ENCODE peak calls at places on chromosomes 2 and 18, in eight cellular contexts. One of them, this sample, is unnamed.

GRCh38 chr2:169260246-169260645 is 102.1 kb downstream of the LRP2 start:
- DNase-seq in M059J: no peak
- DNase-seq in activated T-cell treated with anti-CD3 and anti-CD28 coated beads for 1 hour: no peak
- DNase-seq in germinal center: no peak
- DNase-seq in HTR-8/SVneo: no peak
- DNase-seq in T-helper 2 cell: no peak
- DNase-seq in CD4-positive, CD25-positive, alpha-beta regulatory T cell: no peak
- DNase-seq in dermis blood vessel endothelial cell: no peak
- DNase-seq in this sample: no peak

GRCh38 chr2:145702305-145702704 is 1182.4 kb upstream of the ZEB2 start:
- DNase-seq in M059J: no peak
- DNase-seq in activated T-cell treated with anti-CD3 and anti-CD28 coated beads for 1 hour: no peak
- DNase-seq in germinal center: no peak
- DNase-seq in HTR-8/SVneo: no peak
- DNase-seq in T-helper 2 cell: no peak
- DNase-seq in CD4-positive, CD25-positive, alpha-beta regulatory T cell: no peak
- DNase-seq in dermis blood vessel endothelial cell: no peak
- DNase-seq in this sample: no peak

GRCh38 chr2:86368181-86368824 is 30.9 kb upstream of the REEP1 start:
- DNase-seq in M059J: peak; percentile 70
- DNase-seq in activated T-cell treated with anti-CD3 and anti-CD28 coated beads for 1 hour: peak; percentile 22
- DNase-seq in germinal center: peak; percentile 84
- DNase-seq in HTR-8/SVneo: peak; percentile 64
- DNase-seq in T-helper 2 cell: no peak
- DNase-seq in CD4-positive, CD25-positive, alpha-beta regulatory T cell: no peak
- DNase-seq in dermis blood vessel endothelial cell: peak; percentile 59
- DNase-seq in this sample: peak; percentile 57

GRCh38 chr2:231865222-231865621 is 61.0 kb downstream of the NPPC start:
- DNase-seq in M059J: no peak
- DNase-seq in activated T-cell treated with anti-CD3 and anti-CD28 coated beads for 1 hour: no peak
- DNase-seq in germinal center: no peak
- DNase-seq in HTR-8/SVneo: no peak
- DNase-seq in T-helper 2 cell: no peak
- DNase-seq in CD4-positive, CD25-positive, alpha-beta regulatory T cell: no peak
- DNase-seq in dermis blood vessel endothelial cell: no peak
- DNase-seq in this sample: no peak

GRCh38 chr2:72515696-72516095 is 310.1 kb downstream of the EXOC6B start:
- DNase-seq in M059J: peak; percentile 24
- DNase-seq in activated T-cell treated with anti-CD3 and anti-CD28 coated beads for 1 hour: no peak
- DNase-seq in germinal center: no peak
- DNase-seq in HTR-8/SVneo: no peak
- DNase-seq in T-helper 2 cell: no peak
- DNase-seq in CD4-positive, CD25-positive, alpha-beta regulatory T cell: no peak
- DNase-seq in dermis blood vessel endothelial cell: no peak
- DNase-seq in this sample: no peak

GRCh38 chr2:121501554-121501953 is 29.1 kb upstream of the RNU4ATAC start:
- DNase-seq in M059J: no peak
- DNase-seq in activated T-cell treated with anti-CD3 and anti-CD28 coated beads for 1 hour: no peak
- DNase-seq in germinal center: no peak
- DNase-seq in HTR-8/SVneo: no peak
- DNase-seq in T-helper 2 cell: no peak
- DNase-seq in CD4-positive, CD25-positive, alpha-beta regulatory T cell: no peak
- DNase-seq in dermis blood vessel endothelial cell: no peak
- DNase-seq in this sample: no peak

GRCh38 chr2:71385008-71385407 is 53.4 kb downstream of the ZNF638 start:
- DNase-seq in M059J: peak; percentile 74
- DNase-seq in activated T-cell treated with anti-CD3 and anti-CD28 coated beads for 1 hour: no peak
- DNase-seq in germinal center: no peak
- DNase-seq in HTR-8/SVneo: peak; percentile 17
- DNase-seq in T-helper 2 cell: no peak
- DNase-seq in CD4-positive, CD25-positive, alpha-beta regulatory T cell: no peak
- DNase-seq in dermis blood vessel endothelial cell: peak; percentile 24
- DNase-seq in this sample: peak; percentile 17

GRCh38 chr2:173354601-173355131 is at the start of gene CDCA7:
- DNase-seq in M059J: peak; percentile 66
- DNase-seq in activated T-cell treated with anti-CD3 and anti-CD28 coated beads for 1 hour: peak; percentile 24
- DNase-seq in germinal center: peak; percentile 85
- DNase-seq in HTR-8/SVneo: peak; percentile 82
- DNase-seq in T-helper 2 cell: peak; percentile 39
- DNase-seq in CD4-positive, CD25-positive, alpha-beta regulatory T cell: peak; percentile 28
- DNase-seq in dermis blood vessel endothelial cell: peak; percentile 73
- DNase-seq in this sample: peak; percentile 80

GRCh38 chr2:54858021-54858681 is 134.7 kb downstream of the EML6 start:
- DNase-seq in M059J: peak; percentile 22
- DNase-seq in activated T-cell treated with anti-CD3 and anti-CD28 coated beads for 1 hour: no peak
- DNase-seq in germinal center: no peak
- DNase-seq in HTR-8/SVneo: no peak
- DNase-seq in T-helper 2 cell: no peak
- DNase-seq in CD4-positive, CD25-positive, alpha-beta regulatory T cell: no peak
- DNase-seq in dermis blood vessel endothelial cell: no peak
- DNase-seq in this sample: no peak

GRCh38 chr2:83104202-83104601 is 1354.9 kb downstream of the SUCLG1 start:
- DNase-seq in M059J: no peak
- DNase-seq in activated T-cell treated with anti-CD3 and anti-CD28 coated beads for 1 hour: no peak
- DNase-seq in germinal center: no peak
- DNase-seq in HTR-8/SVneo: no peak
- DNase-seq in T-helper 2 cell: no peak
- DNase-seq in CD4-positive, CD25-positive, alpha-beta regulatory T cell: no peak
- DNase-seq in dermis blood vessel endothelial cell: no peak
- DNase-seq in this sample: no peak

GRCh38 chr2:95669441-95669994 is 77.7 kb downstream of the TRIM43 start:
- DNase-seq in M059J: no peak
- DNase-seq in activated T-cell treated with anti-CD3 and anti-CD28 coated beads for 1 hour: no peak
- DNase-seq in germinal center: peak; percentile 9
- DNase-seq in HTR-8/SVneo: no peak
- DNase-seq in T-helper 2 cell: no peak
- DNase-seq in CD4-positive, CD25-positive, alpha-beta regulatory T cell: no peak
- DNase-seq in dermis blood vessel endothelial cell: no peak
- DNase-seq in this sample: no peak

GRCh38 chr18:11327656-11328055 is 178.3 kb upstream of the PIEZO2 start:
- DNase-seq in M059J: peak; percentile 90
- DNase-seq in activated T-cell treated with anti-CD3 and anti-CD28 coated beads for 1 hour: no peak
- DNase-seq in germinal center: no peak
- DNase-seq in HTR-8/SVneo: no peak
- DNase-seq in T-helper 2 cell: no peak
- DNase-seq in CD4-positive, CD25-positive, alpha-beta regulatory T cell: no peak
- DNase-seq in dermis blood vessel endothelial cell: no peak
- DNase-seq in this sample: no peak

GRCh38 chr2:221468288-221468687 is 103.8 kb downstream of the EPHA4 start:
- DNase-seq in M059J: no peak
- DNase-seq in activated T-cell treated with anti-CD3 and anti-CD28 coated beads for 1 hour: no peak
- DNase-seq in germinal center: no peak
- DNase-seq in HTR-8/SVneo: no peak
- DNase-seq in T-helper 2 cell: no peak
- DNase-seq in CD4-positive, CD25-positive, alpha-beta regulatory T cell: no peak
- DNase-seq in dermis blood vessel endothelial cell: no peak
- DNase-seq in this sample: peak; percentile 38

GRCh38 chr2:37464064-37464463 is 119.6 kb downstream of the QPCT start:
- DNase-seq in M059J: no peak
- DNase-seq in activated T-cell treated with anti-CD3 and anti-CD28 coated beads for 1 hour: no peak
- DNase-seq in germinal center: no peak
- DNase-seq in HTR-8/SVneo: no peak
- DNase-seq in T-helper 2 cell: no peak
- DNase-seq in CD4-positive, CD25-positive, alpha-beta regulatory T cell: no peak
- DNase-seq in dermis blood vessel endothelial cell: no peak
- DNase-seq in this sample: no peak

GRCh38 chr2:186459009-186459408 is 27.1 kb upstream of the ZC3H15 start:
- DNase-seq in M059J: peak; percentile 24
- DNase-seq in activated T-cell treated with anti-CD3 and anti-CD28 coated beads for 1 hour: no peak
- DNase-seq in germinal center: no peak
- DNase-seq in HTR-8/SVneo: no peak
- DNase-seq in T-helper 2 cell: no peak
- DNase-seq in CD4-positive, CD25-positive, alpha-beta regulatory T cell: no peak
- DNase-seq in dermis blood vessel endothelial cell: peak; percentile 37
- DNase-seq in this sample: peak; percentile 37

GRCh38 chr2:230823264-230823964 is 41.3 kb upstream of the ITM2C start:
- DNase-seq in M059J: peak; percentile 28
- DNase-seq in activated T-cell treated with anti-CD3 and anti-CD28 coated beads for 1 hour: no peak
- DNase-seq in germinal center: no peak
- DNase-seq in HTR-8/SVneo: no peak
- DNase-seq in T-helper 2 cell: no peak
- DNase-seq in CD4-positive, CD25-positive, alpha-beta regulatory T cell: no peak
- DNase-seq in dermis blood vessel endothelial cell: no peak
- DNase-seq in this sample: no peak

GRCh38 chr18:75407468-75408437 is 19.8 kb downstream of the SMIM21 start:
- DNase-seq in M059J: no peak
- DNase-seq in activated T-cell treated with anti-CD3 and anti-CD28 coated beads for 1 hour: no peak
- DNase-seq in germinal center: no peak
- DNase-seq in HTR-8/SVneo: no peak
- DNase-seq in T-helper 2 cell: no peak
- DNase-seq in CD4-positive, CD25-positive, alpha-beta regulatory T cell: no peak
- DNase-seq in dermis blood vessel endothelial cell: no peak
- DNase-seq in this sample: no peak

GRCh38 chr2:237118731-237119130 is 33.0 kb downstream of the COPS8 start:
- DNase-seq in M059J: no peak
- DNase-seq in activated T-cell treated with anti-CD3 and anti-CD28 coated beads for 1 hour: no peak
- DNase-seq in germinal center: no peak
- DNase-seq in HTR-8/SVneo: no peak
- DNase-seq in T-helper 2 cell: no peak
- DNase-seq in CD4-positive, CD25-positive, alpha-beta regulatory T cell: no peak
- DNase-seq in dermis blood vessel endothelial cell: no peak
- DNase-seq in this sample: no peak

GRCh38 chr2:171939754-171940093 is 17.5 kb downstream of the HAT1 start:
- DNase-seq in M059J: no peak
- DNase-seq in activated T-cell treated with anti-CD3 and anti-CD28 coated beads for 1 hour: no peak
- DNase-seq in germinal center: no peak
- DNase-seq in HTR-8/SVneo: no peak
- DNase-seq in T-helper 2 cell: no peak
- DNase-seq in CD4-positive, CD25-positive, alpha-beta regulatory T cell: no peak
- DNase-seq in dermis blood vessel endothelial cell: no peak
- DNase-seq in this sample: no peak

GRCh38 chr2:100893753-100894530 is 74.0 kb downstream of the NPAS2 start:
- DNase-seq in M059J: peak; percentile 72
- DNase-seq in activated T-cell treated with anti-CD3 and anti-CD28 coated beads for 1 hour: no peak
- DNase-seq in germinal center: no peak
- DNase-seq in HTR-8/SVneo: no peak
- DNase-seq in T-helper 2 cell: no peak
- DNase-seq in CD4-positive, CD25-positive, alpha-beta regulatory T cell: no peak
- DNase-seq in dermis blood vessel endothelial cell: peak; percentile 75
- DNase-seq in this sample: peak; percentile 82

GRCh38 chr2:229169751-229170150 is 101.3 kb downstream of the PID1 start:
- DNase-seq in M059J: no peak
- DNase-seq in activated T-cell treated with anti-CD3 and anti-CD28 coated beads for 1 hour: no peak
- DNase-seq in germinal center: no peak
- DNase-seq in HTR-8/SVneo: no peak
- DNase-seq in T-helper 2 cell: no peak
- DNase-seq in CD4-positive, CD25-positive, alpha-beta regulatory T cell: no peak
- DNase-seq in dermis blood vessel endothelial cell: no peak
- DNase-seq in this sample: no peak

GRCh38 chr2:113075600-113075999 is 7.8 kb downstream of the IL1F10 start:
- DNase-seq in M059J: no peak
- DNase-seq in activated T-cell treated with anti-CD3 and anti-CD28 coated beads for 1 hour: no peak
- DNase-seq in germinal center: no peak
- DNase-seq in HTR-8/SVneo: no peak
- DNase-seq in T-helper 2 cell: no peak
- DNase-seq in CD4-positive, CD25-positive, alpha-beta regulatory T cell: no peak
- DNase-seq in dermis blood vessel endothelial cell: no peak
- DNase-seq in this sample: no peak

GRCh38 chr2:208827109-208827508 is 420.5 kb downstream of the PTH2R start:
- DNase-seq in M059J: no peak
- DNase-seq in activated T-cell treated with anti-CD3 and anti-CD28 coated beads for 1 hour: no peak
- DNase-seq in germinal center: no peak
- DNase-seq in HTR-8/SVneo: no peak
- DNase-seq in T-helper 2 cell: no peak
- DNase-seq in CD4-positive, CD25-positive, alpha-beta regulatory T cell: no peak
- DNase-seq in dermis blood vessel endothelial cell: no peak
- DNase-seq in this sample: no peak

GRCh38 chr18:23071285-23071684 is 64.0 kb upstream of the CABLES1 start:
- DNase-seq in M059J: peak; percentile 79
- DNase-seq in activated T-cell treated with anti-CD3 and anti-CD28 coated beads for 1 hour: peak; percentile 68
- DNase-seq in germinal center: peak; percentile 46
- DNase-seq in HTR-8/SVneo: no peak
- DNase-seq in T-helper 2 cell: peak; percentile 34
- DNase-seq in CD4-positive, CD25-positive, alpha-beta regulatory T cell: peak; percentile 64
- DNase-seq in dermis blood vessel endothelial cell: no peak
- DNase-seq in this sample: no peak

GRCh38 chr2:217788669-217789002 is 214.2 kb downstream of the TNS1 start:
- DNase-seq in M059J: no peak
- DNase-seq in activated T-cell treated with anti-CD3 and anti-CD28 coated beads for 1 hour: no peak
- DNase-seq in germinal center: no peak
- DNase-seq in HTR-8/SVneo: no peak
- DNase-seq in T-helper 2 cell: no peak
- DNase-seq in CD4-positive, CD25-positive, alpha-beta regulatory T cell: no peak
- DNase-seq in dermis blood vessel endothelial cell: no peak
- DNase-seq in this sample: no peak

This sample was measured in endothelial cell of umbilical vein.